ENCODE peak calls at places on chromosomes 7 and 10, in seven cellular contexts. K is HepG2, H is H1, I is GM12878, Q is HCT116, R is K562, J is SK-N-SH. O is an unnamed sample.

GRCh38 chr10:15313034-15313433 is 58.1 kb downstream of the FAM171A1 start:
- DNase-seq in K (no peak), H (no peak), I (no peak), Q (no peak), R (no peak), J (peak; percentile 39), O (no peak)

GRCh38 chr10:24237801-24238390 is 29.0 kb downstream of the KIAA1217 start:
- DNase-seq in K (peak; percentile 54), H (no peak), I (no peak), Q (no peak), R (no peak), J (no peak), O (no peak)

GRCh38 chr7:2157473-2158279 is 75.1 kb downstream of the MAD1L1 start:
- DNase-seq in K (no peak), H (no peak), I (no peak), Q (no peak), R (no peak), J (no peak), O (no peak)

GRCh38 chr10:5946786-5947185 is 30.6 kb downstream of the IL15RA start:
- DNase-seq in K (no peak), H (no peak), I (no peak), Q (no peak), R (no peak), J (no peak), O (no peak)

GRCh38 chr7:82375713-82376112 is 67.9 kb downstream of the CACNA2D1 start:
- DNase-seq in K (no peak), H (no peak), I (no peak), Q (no peak), R (no peak), J (no peak), O (no peak)

GRCh38 chr7:27153526-27153925 is 1.1 kb upstream of the HOXA3 start:
- DNase-seq in K (no peak), H (no peak), I (no peak), Q (no peak), R (no peak), J (peak; percentile 24), O (no peak)

GRCh38 chr7:12067156-12067831 is 143.8 kb upstream of the TMEM106B start:
- DNase-seq in K (peak; percentile 48), H (peak; percentile 83), I (peak; percentile 5), Q (peak; percentile 58), R (peak; percentile 60), J (peak; percentile 60), O (peak; percentile 70)

GRCh38 chr7:155459133-155459866 is 1.4 kb downstream of the EN2 start:
- DNase-seq in K (no peak), H (no peak), I (no peak), Q (no peak), R (no peak), J (peak; percentile 58), O (no peak)

GRCh38 chr10:112026438-112026837 is 157.1 kb downstream of the GPAM start:
- DNase-seq in K (no peak), H (no peak), I (no peak), Q (peak; percentile 26), R (no peak), J (no peak), O (no peak)

GRCh38 chr7:44384586-44385383 is 59.4 kb upstream of the CAMK2B start:
- DNase-seq in K (no peak), H (peak; percentile 20), I (no peak), Q (no peak), R (no peak), J (no peak), O (no peak)

GRCh38 chr7:32479574-32480200 is 10.5 kb downstream of the LSM5 start:
- DNase-seq in K (peak; percentile 54), H (peak; percentile 55), I (no peak), Q (peak; percentile 49), R (peak; percentile 72), J (peak; percentile 66), O (peak; percentile 67)

GRCh38 chr7:112416127-112416526 is 34.1 kb upstream of the IFRD1 start:
- DNase-seq in K (no peak), H (no peak), I (no peak), Q (no peak), R (no peak), J (no peak), O (no peak)

GRCh38 chr10:29257106-29257783 is 31.6 kb upstream of the LYZL1 start:
- DNase-seq in K (no peak), H (no peak), I (no peak), Q (no peak), R (no peak), J (no peak), O (no peak)

GRCh38 chr7:12475362-12476063 is 71.8 kb upstream of the VWDE start:
- DNase-seq in K (no peak), H (no peak), I (no peak), Q (peak; percentile 23), R (peak; percentile 76), J (no peak), O (no peak)

GRCh38 chr10:60573342-60573741 is 183.7 kb upstream of the ANK3 start:
- DNase-seq in K (no peak), H (no peak), I (no peak), Q (no peak), R (no peak), J (no peak), O (no peak)

GRCh38 chr7:67380326-67380725 is 383.7 kb downstream of the TYW1 start:
- DNase-seq in K (no peak), H (no peak), I (no peak), Q (no peak), R (no peak), J (no peak), O (no peak)

GRCh38 chr7:13990319-13990983 is 985 bp upstream of the ETV1 start:
- DNase-seq in K (peak; percentile 0), H (peak; percentile 80), I (no peak), Q (no peak), R (peak; percentile 79), J (peak; percentile 48), O (peak; percentile 94)

DNA sequence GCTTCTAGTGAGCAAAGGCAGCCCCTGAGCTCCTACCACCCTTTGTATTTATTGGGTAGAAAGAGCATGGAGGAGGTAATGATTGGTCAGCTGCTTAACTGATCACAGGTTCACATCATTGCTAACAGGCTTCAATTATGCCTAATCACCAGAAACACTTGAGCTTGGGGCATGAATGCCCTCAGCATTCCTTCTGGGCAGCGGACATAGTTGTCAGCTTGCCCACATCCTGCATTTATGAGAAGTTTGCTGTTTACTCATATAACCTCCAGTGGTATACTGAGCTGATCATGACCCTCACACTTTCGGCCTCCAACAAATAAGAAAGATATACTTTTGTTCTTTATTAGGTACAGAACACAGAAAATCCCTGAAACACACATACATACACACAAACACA is 140.3 kb upstream of the ODAD2 start:
- DNase-seq in K (no peak), H (no peak), I (no peak), Q (peak; percentile 79), R (no peak), J (no peak), O (no peak)
- TF ChIP-seq YY1 in K (no peak), H (no peak), I (no peak), Q (no peak), R (no peak), J (no peak), O (no peak)

GRCh38 chr10:35638116-35638515 is 4.0 kb downstream of the FZD8 start:
- DNase-seq in K (no peak), H (no peak), I (no peak), Q (no peak), R (no peak), J (no peak), O (no peak)

GRCh38 chr10:35637456-35637855 is 4.6 kb downstream of the FZD8 start:
- DNase-seq in K (no peak), H (peak; percentile 54), I (no peak), Q (no peak), R (no peak), J (no peak), O (no peak)

GRCh38 chr10:35633006-35633980 is 8.8 kb downstream of the FZD8 start:
- DNase-seq in K (no peak), H (no peak), I (no peak), Q (no peak), R (no peak), J (no peak), O (no peak)

GRCh38 chr10:35636942-35637341 is 5.2 kb downstream of the FZD8 start:
- DNase-seq in K (no peak), H (no peak), I (no peak), Q (no peak), R (no peak), J (no peak), O (no peak)

DNA sequence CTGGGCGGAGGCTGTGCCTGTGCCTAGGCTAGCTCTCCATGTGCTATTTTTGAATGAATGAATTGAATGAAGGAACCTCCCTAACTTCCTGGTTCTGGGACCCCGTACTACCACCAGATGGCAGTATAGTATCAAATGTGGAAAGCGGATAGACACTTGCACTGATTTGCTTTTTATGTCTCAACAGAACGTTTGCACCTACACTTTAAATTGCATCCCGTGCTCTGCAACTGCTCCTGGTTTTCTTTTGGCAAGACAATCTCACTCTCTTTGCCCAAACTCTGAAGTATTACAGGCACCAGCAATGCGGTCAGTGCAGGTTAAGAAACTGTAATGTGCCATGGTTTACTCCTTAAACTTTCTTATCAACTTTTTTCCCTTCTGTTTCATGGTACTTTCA is 6.5 kb downstream of the FZD8 start:
- DNase-seq in K (peak; percentile 66), H (peak; percentile 62), I (peak; percentile 20), Q (peak; percentile 57), R (peak; percentile 74), J (peak; percentile 65), O (no peak)
- H3K4me3 ChIP-seq in K (no peak overlapping the region), H (no peak overlapping the region), I (no peak overlapping the region), Q (no peak overlapping the region), R (no peak overlapping the region), J (no peak overlapping the region), O (no peak overlapping the region)

DNA sequence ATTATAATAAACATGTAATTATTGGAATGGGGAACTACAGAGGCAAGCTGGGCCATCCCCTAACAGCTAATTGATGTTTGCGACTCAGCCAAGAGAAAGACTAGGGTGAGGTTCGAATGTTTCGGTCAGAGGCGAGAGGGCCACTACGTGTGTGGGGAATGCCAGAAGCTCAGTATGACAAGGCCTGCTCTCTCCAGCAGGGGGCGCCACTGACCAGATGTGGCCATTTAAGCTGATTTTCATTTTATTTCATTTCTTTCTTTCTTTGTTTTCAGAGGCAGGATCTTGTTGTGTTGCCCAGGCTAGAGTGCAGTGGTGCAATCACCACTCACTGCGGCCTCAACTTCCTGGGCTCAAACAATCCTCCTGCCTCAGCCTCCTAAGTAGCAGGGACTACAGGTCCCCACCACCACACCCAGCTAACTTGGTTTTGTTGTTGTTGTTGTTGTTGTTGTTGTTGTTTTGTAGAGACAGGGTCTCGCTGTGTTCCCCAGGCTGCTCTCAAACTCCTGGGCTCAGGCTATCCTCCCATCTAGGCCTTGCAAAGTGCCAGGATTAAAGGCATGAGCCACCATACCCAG is 38.1 kb downstream of the TMEM130 start:
- DNase-seq in K (peak; percentile 21), H (peak; percentile 87), I (no peak), Q (no peak), R (peak; percentile 65), J (peak; percentile 69), O (no peak)
- TF ChIP-seq YY1 in K (no peak), H (no peak), I (no peak), Q (no peak), R (no peak), J (no peak), O (no peak)

GRCh38 chr10:102868976-102869289 is 337 bp upstream of the AS3MT start:
- DNase-seq in K (no peak), H (no peak), I (no peak), Q (no peak), R (no peak), J (peak; percentile 47), O (no peak)
- H3K4me3 ChIP-seq in K (peak overlapping the region; percentile 71), H (peak overlapping the region; percentile 61), I (peak overlapping the region; percentile 57), Q (no peak overlapping the region), R (no peak overlapping the region), J (peak overlapping the region; percentile 66), O (peak overlapping the region; percentile 55)

GRCh38 chr7:70557281-70557680 is 574.7 kb upstream of the GALNT17 start:
- DNase-seq in K (no peak), H (no peak), I (no peak), Q (no peak), R (no peak), J (peak; percentile 59), O (no peak)
- TF ChIP-seq YY1 in K (no peak), H (no peak), I (no peak), Q (no peak), R (no peak), J (no peak), O (no peak)